ENCODE peak calls at places on chromosome 16, in six cellular contexts. N is kidney; E is psoas muscle; I is CD8-positive, alpha-beta T cell; U is BE2C; G is uterus. T is an unnamed sample. For H3K36me3, the result is how much of the 10 kb centered on the place peaks cover.

GRCh38 chr16:73610605-73611177 is 562.8 kb upstream of the ZFHX3 start:
- DNase-seq in N (no peak), E (no peak), I (no peak), U (no peak), G (no peak), T (no peak)

GRCh38 chr16:74521691-74522090 is 85.2 kb downstream of the GLG1 start:
- DNase-seq in N (no peak), E (no peak), I (no peak), U (peak), G (no peak), T (no peak)

GRCh38 chr16:87056083-87056482 is 261.1 kb downstream of the C16orf95 start:
- DNase-seq in N (no peak), E (no peak), I (no peak), U (no peak), G (no peak), T (no peak)

GRCh38 chr16:58409316-58409973 is 17.2 kb downstream of the GINS3 start:
- DNase-seq in N (no peak), E (peak), I (no peak), U (no peak), G (peak), T (no peak)

GRCh38 chr16:17607075-17607509 is 136.3 kb upstream of the XYLT1 start:
- DNase-seq in N (no peak), E (no peak), I (no peak), U (no peak), G (no peak), T (no peak)

GRCh38 chr16:51061355-51061754 is 89.7 kb downstream of the SALL1 start:
- DNase-seq in N (no peak), E (no peak), I (no peak), U (no peak), G (no peak), T (no peak)

GRCh38 chr16:80924372-80924978 is 82.2 kb downstream of the CMC2 start:
- DNase-seq in N (peak), E (peak), I (no peak), U (peak), G (no peak), T (no peak)

GRCh38 chr16:66930189-66930588 is 4.0 kb downstream of the CIAO2B start:
- DNase-seq in N (peak), E (peak), I (no peak), U (peak), G (no peak), T (no peak)

GRCh38 chr16:9895817-9896216 is 286.4 kb downstream of the GRIN2A start:
- DNase-seq in N (no peak), E (no peak), I (no peak), U (no peak), G (no peak), T (no peak)

DNA sequence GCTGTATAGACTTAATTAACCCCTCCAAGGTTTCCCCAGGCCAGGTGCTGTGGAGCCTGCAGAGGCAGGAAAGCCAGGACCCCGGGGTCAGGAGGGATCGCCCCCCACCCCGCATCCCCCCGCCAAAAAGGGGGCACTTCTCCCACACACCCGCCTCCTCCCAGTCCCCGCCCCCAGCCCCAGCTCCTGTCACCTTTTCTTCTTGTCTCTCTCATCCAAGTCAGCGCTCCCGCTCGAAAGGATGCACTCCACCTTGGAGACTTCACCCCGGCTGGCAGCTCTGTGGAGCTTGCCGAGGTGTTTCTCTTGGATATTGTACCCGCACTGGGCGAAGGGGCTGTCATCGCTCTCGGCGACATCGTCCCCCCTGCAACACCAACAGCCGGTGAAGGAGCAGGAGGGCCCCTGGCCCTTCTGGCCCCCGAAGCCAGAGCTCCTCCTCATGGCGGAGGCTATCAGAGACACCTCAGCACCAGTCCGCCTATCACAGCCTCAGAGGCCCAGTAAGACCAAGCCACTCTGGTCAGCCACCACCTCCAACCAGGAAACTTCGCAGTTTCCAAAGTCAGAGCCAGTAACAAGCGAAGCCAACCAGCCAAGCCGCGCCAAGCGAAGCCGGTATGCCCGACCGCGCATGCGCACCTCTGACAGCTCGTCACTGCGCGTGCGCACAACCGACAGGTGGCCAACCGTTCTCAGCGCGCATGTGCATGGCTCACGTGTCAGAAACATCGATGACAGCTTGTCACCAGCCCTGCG is 52.5 kb downstream of the SHCBP1 start:
- DNase-seq in N (no peak), E (no peak), I (no peak), U (no peak), G (no peak), T (no peak)
- H3K36me3 ChIP-seq in N (under half), E (under half), I (under half), U (under half), G (under half), T (under half)

GRCh38 chr16:19363741-19364140 is 53.9 kb upstream of the TMC5 start:
- DNase-seq in N (no peak), E (no peak), I (no peak), U (no peak), G (no peak), T (no peak)
- H3K36me3 ChIP-seq in N (under half), E (under half), I (under half), U (under half), G (under half), T (under half)

GRCh38 chr16:4358236-4358635 is 7.1 kb upstream of the PAM16 start:
- DNase-seq in N (no peak), E (no peak), I (no peak), U (no peak), G (no peak), T (no peak)
- H3K36me3 ChIP-seq in N (under half), E (under half), I (under half), U (under half), G (under half), T (half or more)

GRCh38 chr16:90000733-90001427 is 18.4 kb downstream of the DBNDD1 start:
- DNase-seq in N (no peak), E (no peak), I (no peak), U (no peak), G (no peak), T (no peak)
- H3K36me3 ChIP-seq in N (under half), E (under half), I (under half), U (under half), G (under half), T (under half)

GRCh38 chr16:53305743-53306142 is 128.5 kb upstream of the RBL2 start:
- DNase-seq in N (no peak), E (no peak), I (no peak), U (no peak), G (no peak), T (no peak)
- H3K36me3 ChIP-seq in N (under half), E (under half), I (under half), U (half or more), G (under half), T (under half)

T was measured in effector memory CD4-positive, alpha-beta T cell.